ENCODE peak calls at places on chromosomes 12 and 14, in ten cellular contexts. P is transverse colon, K is HCT116, V is suprapubic skin, X is H1, N is prostate gland, A is GM12878, G is sigmoid colon, O is endothelial cell of umbilical vein, T is stomach. L is an unnamed sample.
A peak's percentile ranks its signal among the peaks of the same experiment; 100 is the strongest.

GRCh38 chr14:67999693-68000384 is 180.3 kb downstream of the RAD51B start:
- DNase-seq in P (no peak), K (peak; percentile 48), V (no peak), X (no peak), N (no peak), A (no peak), G (no peak), O (peak; percentile 48), T (no peak), L (no peak)

GRCh38 chr14:92207012-92207927 is 85.5 kb downstream of the CPSF2 start:
- DNase-seq in P (no peak), K (no peak), V (no peak), X (peak; percentile 59), N (no peak), A (no peak), G (no peak), O (no peak), T (no peak), L (no peak)

GRCh38 chr12:62543324-62543723 is 76.7 kb downstream of the MON2 start:
- DNase-seq in P (no peak), K (no peak), V (no peak), X (no peak), N (no peak), A (no peak), G (no peak), O (no peak), T (no peak), L (no peak)

GRCh38 chr14:98623806-98624430 is 648.1 kb downstream of the BCL11B start:
- DNase-seq in P (no peak), K (no peak), V (no peak), X (no peak), N (no peak), A (no peak), G (no peak), O (no peak), T (no peak), L (no peak)

GRCh38 chr14:32933943-32934890 is 4.5 kb upstream of the NPAS3 start:
- DNase-seq in P (no peak), K (no peak), V (no peak), X (peak; percentile 66), N (no peak), A (no peak), G (peak; percentile 70), O (no peak), T (no peak), L (no peak)

GRCh38 chr12:47982770-47983169 is 19.4 kb downstream of the TMEM106C start:
- DNase-seq in P (no peak), K (no peak), V (no peak), X (no peak), N (no peak), A (no peak), G (peak; percentile 29), O (no peak), T (no peak), L (no peak)

GRCh38 chr12:26678697-26679660 is 154.0 kb downstream of the ITPR2 start:
- DNase-seq in P (no peak), K (no peak), V (no peak), X (no peak), N (no peak), A (no peak), G (no peak), O (peak; percentile 77), T (no peak), L (no peak)

GRCh38 chr12:55930771-55931316 is at the start of gene DGKA:
- DNase-seq in P (peak; percentile 73), K (peak; percentile 41), V (peak; percentile 76), X (peak; percentile 78), N (peak; percentile 26), A (peak; percentile 53), G (peak; percentile 68), O (peak; percentile 70), T (peak; percentile 45), L (no peak)

GRCh38 chr12:104567832-104568490 is 111.2 kb downstream of the CHST11 start:
- DNase-seq in P (no peak), K (no peak), V (no peak), X (no peak), N (no peak), A (no peak), G (no peak), O (no peak), T (no peak), L (no peak)

GRCh38 chr12:104566244-104566993 is 109.7 kb downstream of the CHST11 start:
- DNase-seq in P (no peak), K (no peak), V (no peak), X (no peak), N (no peak), A (no peak), G (no peak), O (no peak), T (no peak), L (no peak)

GRCh38 chr12:104568881-104569280 is 112.1 kb downstream of the CHST11 start:
- DNase-seq in P (no peak), K (no peak), V (no peak), X (no peak), N (no peak), A (no peak), G (no peak), O (no peak), T (no peak), L (no peak)

GRCh38 chr12:104562763-104563162 is 106.0 kb downstream of the CHST11 start:
- DNase-seq in P (no peak), K (no peak), V (no peak), X (no peak), N (no peak), A (no peak), G (no peak), O (no peak), T (no peak), L (no peak)

DNA sequence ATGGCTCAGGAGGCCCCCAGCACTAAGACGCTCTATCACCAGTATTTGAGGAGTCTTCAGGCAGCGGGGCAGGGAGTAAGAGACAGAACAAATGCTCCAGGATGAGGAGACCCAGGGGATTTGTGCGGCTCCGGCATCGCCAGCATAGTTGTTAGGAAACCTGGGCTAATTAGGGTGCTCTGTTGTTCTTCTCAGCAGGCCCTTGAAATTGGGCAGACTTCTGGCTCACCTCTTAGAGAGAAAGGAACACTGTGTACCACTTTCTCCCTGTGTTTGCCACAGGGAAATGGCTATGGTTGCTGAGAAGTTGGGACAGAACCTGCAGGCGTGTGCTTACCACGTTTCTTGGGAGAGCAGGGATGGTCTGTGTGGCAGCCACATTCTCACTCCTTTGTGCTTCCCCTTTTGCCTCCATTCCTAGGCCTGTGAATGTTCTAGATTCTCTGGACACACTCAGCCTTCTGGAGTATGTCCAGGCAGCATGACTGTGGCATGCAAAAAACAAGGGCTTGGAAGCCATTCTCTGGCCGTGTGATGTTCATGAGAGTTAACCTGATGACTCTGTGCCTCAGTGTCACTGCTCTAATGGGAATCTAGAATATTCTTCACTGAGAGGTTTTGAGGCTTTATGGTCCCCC is 109.0 kb downstream of the CHST11 start:
- DNase-seq in P (no peak), K (no peak), V (no peak), X (no peak), N (no peak), A (no peak), G (peak; percentile 68), O (no peak), T (no peak), L (no peak)
- H3K27ac ChIP-seq in P (no peak overlapping the region), K (no peak overlapping the region), V (peak overlapping the region; percentile 31), X (no peak overlapping the region), N (no peak overlapping the region), A (peak overlapping the region; percentile 35), G (no peak overlapping the region), O (no peak overlapping the region), T (no peak overlapping the region), L (no peak overlapping the region)

GRCh38 chr12:108337235-108338223 is 1.6 kb downstream of the CMKLR1 start:
- DNase-seq in P (no peak), K (peak; percentile 21), V (peak; percentile 30), X (peak; percentile 58), N (no peak), A (no peak), G (no peak), O (peak; percentile 33), T (no peak), L (no peak)

GRCh38 chr12:108328420-108328819 is 10.7 kb downstream of the CMKLR1 start:
- DNase-seq in P (no peak), K (no peak), V (no peak), X (no peak), N (no peak), A (no peak), G (no peak), O (no peak), T (no peak), L (no peak)

GRCh38 chr12:108335349-108336119 is 3.6 kb downstream of the CMKLR1 start:
- DNase-seq in P (no peak), K (no peak), V (peak; percentile 3), X (no peak), N (no peak), A (peak; percentile 94), G (no peak), O (no peak), T (no peak), L (no peak)

GRCh38 chr12:108333898-108334699 is 5.0 kb downstream of the CMKLR1 start:
- DNase-seq in P (no peak), K (no peak), V (no peak), X (no peak), N (no peak), A (peak; percentile 84), G (peak; percentile 58), O (peak; percentile 67), T (no peak), L (no peak)

DNA sequence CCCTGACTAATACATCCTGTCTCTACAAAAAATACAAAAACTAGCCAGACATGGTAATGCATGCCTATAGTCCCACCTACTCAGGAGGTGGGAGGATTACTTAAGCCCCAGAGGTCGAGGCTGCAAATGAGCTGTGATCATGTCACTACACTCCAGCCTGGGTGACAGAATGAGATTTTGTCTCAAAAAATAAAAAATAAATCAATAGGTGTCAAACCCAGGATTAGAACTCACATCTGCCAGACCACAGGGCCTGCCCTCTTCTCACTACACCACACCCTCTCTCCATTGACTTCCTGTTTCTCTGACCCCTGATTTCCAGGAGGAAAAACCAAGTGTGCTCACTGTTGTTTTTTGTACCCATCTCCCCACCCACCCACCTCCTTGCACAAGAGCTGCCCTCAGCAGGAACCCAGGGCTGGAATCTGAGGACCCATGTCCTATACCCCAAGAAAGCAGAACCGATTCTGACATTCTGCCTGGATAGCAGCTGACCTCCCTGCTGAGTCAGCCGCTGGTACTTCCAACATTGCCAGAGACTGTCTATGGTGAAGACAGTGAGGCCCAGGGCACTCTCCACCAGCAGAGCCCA is 6.2 kb downstream of the CMKLR1 start:
- DNase-seq in P (peak; percentile 42), K (no peak), V (peak; percentile 10), X (no peak), N (no peak), A (no peak), G (peak; percentile 82), O (peak; percentile 22), T (no peak), L (no peak)
- TF ChIP-seq POLR2AphosphoS5 in P (no peak), K (no peak), V (no peak), X (no peak), N (no peak), A (no peak), G (no peak), O (no peak), T (no peak), L (no peak)

DNA sequence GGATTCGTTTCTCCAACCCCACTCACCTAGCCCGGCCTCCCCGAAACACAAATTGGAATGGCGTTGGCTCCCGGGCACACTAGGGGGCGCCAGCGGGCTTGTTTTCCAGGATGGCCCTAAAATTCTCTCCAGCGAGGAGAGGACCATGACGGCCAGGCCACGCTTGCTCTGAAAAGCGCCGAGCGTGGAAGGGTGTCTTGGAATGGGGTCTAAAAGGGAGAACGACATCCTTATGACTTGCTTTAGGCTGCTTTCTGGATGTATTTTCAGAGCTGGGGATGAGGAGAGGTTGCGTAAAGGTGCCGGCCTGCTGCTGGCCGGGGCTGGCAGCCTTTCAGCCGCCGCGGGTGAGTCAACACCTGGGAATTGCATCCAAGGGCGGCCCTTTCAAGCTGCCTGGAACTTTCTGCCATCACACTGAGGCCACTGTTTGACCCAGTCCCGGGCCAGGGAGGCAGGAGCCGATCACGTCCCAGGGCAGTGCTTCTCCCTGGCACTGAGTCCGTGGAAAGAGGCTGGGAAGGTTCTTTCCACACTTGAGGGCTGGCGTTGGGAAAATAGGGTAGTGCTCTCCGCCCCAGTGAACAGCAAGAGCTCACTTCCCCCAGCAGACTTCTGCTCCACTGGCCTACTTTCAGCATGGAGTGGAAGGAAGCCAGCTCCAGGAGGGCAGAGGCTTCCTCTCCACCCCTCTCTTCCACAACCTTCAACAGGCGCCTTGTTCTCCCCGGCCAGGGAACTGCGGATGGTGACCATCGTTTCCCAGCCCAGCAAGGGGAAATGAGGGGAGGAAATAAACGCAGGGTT is 216.2 kb downstream of the TTC8 start:
- DNase-seq in P (peak; percentile 88), K (peak; percentile 73), V (peak; percentile 93), X (peak; percentile 99), N (peak; percentile 86), A (peak; percentile 21), G (peak; percentile 95), O (peak; percentile 88), T (peak; percentile 94), L (peak; percentile 95)
- TF ChIP-seq POLR2A in P (no peak), K (no peak), V (no peak), X (peak; percentile 19), N (no peak), A (no peak), G (no peak), O (no peak), T (no peak), L (no peak)

DNA sequence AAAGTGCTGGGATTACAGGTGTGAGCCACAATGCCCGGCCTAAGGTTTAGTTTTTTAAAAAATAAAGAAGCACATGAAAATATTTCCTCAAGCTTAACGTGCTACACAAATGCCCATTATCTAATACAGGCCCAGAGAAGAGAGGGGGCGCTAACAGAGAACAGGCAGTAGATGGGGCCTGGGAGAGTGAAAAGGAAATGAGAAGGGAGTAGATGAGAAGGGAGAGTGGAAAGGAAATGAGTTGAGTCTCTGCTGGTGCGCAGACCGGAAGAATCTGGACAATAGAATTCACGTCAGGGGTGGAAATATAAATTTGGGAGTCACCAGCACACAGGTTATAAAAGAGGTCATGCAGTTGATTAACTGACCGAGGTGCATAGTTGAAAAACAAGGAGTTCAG is 10.7 kb downstream of the PXN start:
- DNase-seq in P (no peak), K (no peak), V (no peak), X (no peak), N (no peak), A (no peak), G (no peak), O (peak; percentile 90), T (no peak), L (no peak)
- H3K27ac ChIP-seq in P (peak overlapping the region; percentile 73), K (no peak overlapping the region), V (peak overlapping the region; percentile 78), X (no peak overlapping the region), N (no peak overlapping the region), A (no peak overlapping the region), G (peak overlapping the region; percentile 82), O (peak overlapping the region; percentile 96), T (peak overlapping the region; percentile 77), L (peak overlapping the region; percentile 86)

L was measured in vagina.